ENCODE peak calls at places on chromosomes 13 and 19, in nine cellular contexts. One of them, this sample, is unnamed. For H3K27me3, the result is how much of the 10 kb centered on the place peaks cover.

GRCh38 chr19:34960940-34961679 is 2.9 kb downstream of the ZNF792 start:
- DNase-seq in stomach: no peak
- DNase-seq in mammary epithelial cell: no peak
- DNase-seq in AG04450: no peak
- DNase-seq in HCT116: no peak
- DNase-seq in fibroblast of lung: no peak
- DNase-seq in tibial nerve: no peak
- DNase-seq in heart right ventricle: no peak
- DNase-seq in prostate gland: no peak
- DNase-seq in this sample: no peak

GRCh38 chr13:48902421-48902820 is 73.3 kb upstream of the FNDC3A start:
- DNase-seq in heart right ventricle: no peak
- DNase-seq in mammary epithelial cell: peak
- DNase-seq in prostate gland: no peak
- DNase-seq in AG04450: no peak
- DNase-seq in tibial nerve: no peak
- DNase-seq in stomach: no peak
- DNase-seq in fibroblast of lung: peak
- DNase-seq in HCT116: no peak
- DNase-seq in this sample: no peak

GRCh38 chr13:99290890-99291289 is 16.3 kb downstream of the GPR183 start:
- DNase-seq in tibial nerve: no peak
- DNase-seq in stomach: no peak
- DNase-seq in heart right ventricle: no peak
- DNase-seq in AG04450: no peak
- DNase-seq in mammary epithelial cell: no peak
- DNase-seq in fibroblast of lung: no peak
- DNase-seq in prostate gland: no peak
- DNase-seq in HCT116: no peak
- DNase-seq in this sample: no peak

GRCh38 chr19:13757805-13758772 is 6.2 kb upstream of the MRI1 start:
- DNase-seq in HCT116: no peak
- DNase-seq in stomach: no peak
- DNase-seq in fibroblast of lung: no peak
- DNase-seq in prostate gland: no peak
- DNase-seq in tibial nerve: no peak
- DNase-seq in heart right ventricle: no peak
- DNase-seq in AG04450: no peak
- DNase-seq in mammary epithelial cell: no peak
- DNase-seq in this sample: no peak

GRCh38 chr13:70729369-70729768 is 621.1 kb upstream of the KLHL1 start:
- DNase-seq in prostate gland: no peak
- DNase-seq in heart right ventricle: no peak
- DNase-seq in fibroblast of lung: no peak
- DNase-seq in HCT116: no peak
- DNase-seq in AG04450: no peak
- DNase-seq in stomach: no peak
- DNase-seq in mammary epithelial cell: no peak
- DNase-seq in tibial nerve: no peak
- DNase-seq in this sample: no peak

GRCh38 chr13:45658586-45659235 is 43.2 kb upstream of the ERICH6B start:
- DNase-seq in heart right ventricle: no peak
- DNase-seq in mammary epithelial cell: peak
- DNase-seq in AG04450: no peak
- DNase-seq in fibroblast of lung: no peak
- DNase-seq in tibial nerve: no peak
- DNase-seq in stomach: no peak
- DNase-seq in HCT116: no peak
- DNase-seq in prostate gland: no peak
- DNase-seq in this sample: no peak

GRCh38 chr13:71864094-71864980 is 2.7 kb downstream of the DACH1 start:
- DNase-seq in mammary epithelial cell: peak
- DNase-seq in fibroblast of lung: peak
- DNase-seq in HCT116: no peak
- DNase-seq in prostate gland: peak
- DNase-seq in tibial nerve: no peak
- DNase-seq in heart right ventricle: peak
- DNase-seq in stomach: no peak
- DNase-seq in AG04450: no peak
- DNase-seq in this sample: no peak

GRCh38 chr13:44404261-44405139 is 30.9 kb downstream of the SERP2 start:
- DNase-seq in prostate gland: peak
- DNase-seq in tibial nerve: no peak
- DNase-seq in HCT116: no peak
- DNase-seq in fibroblast of lung: no peak
- DNase-seq in AG04450: no peak
- DNase-seq in stomach: peak
- DNase-seq in heart right ventricle: no peak
- DNase-seq in mammary epithelial cell: no peak
- DNase-seq in this sample: no peak

GRCh38 chr19:5228932-5229777 is 111.5 kb downstream of the PTPRS start:
- DNase-seq in AG04450: no peak
- DNase-seq in heart right ventricle: no peak
- DNase-seq in prostate gland: peak
- DNase-seq in mammary epithelial cell: no peak
- DNase-seq in tibial nerve: no peak
- DNase-seq in stomach: no peak
- DNase-seq in HCT116: no peak
- DNase-seq in fibroblast of lung: no peak
- DNase-seq in this sample: no peak

GRCh38 chr19:10283301-10283733 is 3.4 kb upstream of the ICAM4 start:
- DNase-seq in fibroblast of lung: no peak
- DNase-seq in HCT116: no peak
- DNase-seq in AG04450: no peak
- DNase-seq in mammary epithelial cell: peak
- DNase-seq in tibial nerve: no peak
- DNase-seq in prostate gland: no peak
- DNase-seq in heart right ventricle: no peak
- DNase-seq in stomach: no peak
- DNase-seq in this sample: no peak

GRCh38 chr13:40063278-40063698 is 407.8 kb downstream of the COG6 start:
- DNase-seq in mammary epithelial cell: no peak
- DNase-seq in AG04450: no peak
- DNase-seq in HCT116: no peak
- DNase-seq in heart right ventricle: no peak
- DNase-seq in fibroblast of lung: no peak
- DNase-seq in tibial nerve: no peak
- DNase-seq in prostate gland: no peak
- DNase-seq in stomach: no peak
- DNase-seq in this sample: no peak

DNA sequence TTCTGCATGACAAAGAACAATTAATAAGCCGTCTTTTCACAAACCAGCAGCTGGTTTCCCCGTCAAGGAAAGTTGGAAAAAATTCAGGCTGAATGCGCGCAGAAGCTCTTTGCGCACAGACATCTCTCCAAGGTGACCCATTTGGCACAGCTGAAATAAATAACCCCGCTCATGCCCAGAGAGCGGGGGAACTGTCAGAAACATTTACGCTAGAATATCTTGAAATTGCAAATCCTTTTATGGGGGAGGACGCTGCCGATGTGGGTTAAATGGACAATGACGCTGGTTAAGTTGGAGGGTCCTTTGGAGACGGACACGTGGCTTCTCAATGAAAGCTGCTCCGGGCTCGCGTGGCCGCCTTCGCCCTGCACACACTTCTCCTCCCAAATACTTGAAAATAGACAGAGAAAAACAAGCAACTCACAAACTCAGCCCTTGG is 30.6 kb downstream of the GSX1 start:
- DNase-seq in tibial nerve: no peak
- DNase-seq in prostate gland: no peak
- DNase-seq in mammary epithelial cell: peak
- DNase-seq in HCT116: no peak
- DNase-seq in stomach: no peak
- DNase-seq in fibroblast of lung: peak
- DNase-seq in heart right ventricle: no peak
- DNase-seq in AG04450: no peak
- DNase-seq in this sample: no peak
- H3K27me3 ChIP-seq in tibial nerve: half or more
- H3K27me3 ChIP-seq in prostate gland: under half
- H3K27me3 ChIP-seq in mammary epithelial cell: under half
- H3K27me3 ChIP-seq in HCT116: under half
- H3K27me3 ChIP-seq in stomach: half or more
- H3K27me3 ChIP-seq in fibroblast of lung: under half
- H3K27me3 ChIP-seq in heart right ventricle: half or more
- H3K27me3 ChIP-seq in AG04450: under half
- H3K27me3 ChIP-seq in this sample: under half

GRCh38 chr19:55309437-55309836 is 15.7 kb downstream of the TMEM150B start:
- DNase-seq in fibroblast of lung: no peak
- DNase-seq in heart right ventricle: no peak
- DNase-seq in tibial nerve: no peak
- DNase-seq in mammary epithelial cell: no peak
- DNase-seq in AG04450: no peak
- DNase-seq in stomach: no peak
- DNase-seq in prostate gland: no peak
- DNase-seq in HCT116: no peak
- DNase-seq in this sample: no peak

GRCh38 chr19:55311797-55312196 is 13.3 kb downstream of the TMEM150B start:
- DNase-seq in tibial nerve: no peak
- DNase-seq in prostate gland: no peak
- DNase-seq in fibroblast of lung: no peak
- DNase-seq in stomach: no peak
- DNase-seq in mammary epithelial cell: no peak
- DNase-seq in AG04450: no peak
- DNase-seq in HCT116: no peak
- DNase-seq in heart right ventricle: no peak
- DNase-seq in this sample: no peak

GRCh38 chr19:55312621-55313117 is 12.5 kb downstream of the TMEM150B start:
- DNase-seq in HCT116: no peak
- DNase-seq in heart right ventricle: no peak
- DNase-seq in stomach: no peak
- DNase-seq in tibial nerve: no peak
- DNase-seq in fibroblast of lung: no peak
- DNase-seq in mammary epithelial cell: no peak
- DNase-seq in prostate gland: no peak
- DNase-seq in AG04450: no peak
- DNase-seq in this sample: no peak

GRCh38 chr19:55311397-55311796 is 13.7 kb downstream of the TMEM150B start:
- DNase-seq in heart right ventricle: no peak
- DNase-seq in HCT116: no peak
- DNase-seq in stomach: no peak
- DNase-seq in mammary epithelial cell: no peak
- DNase-seq in fibroblast of lung: no peak
- DNase-seq in tibial nerve: no peak
- DNase-seq in AG04450: no peak
- DNase-seq in prostate gland: no peak
- DNase-seq in this sample: no peak

DNA sequence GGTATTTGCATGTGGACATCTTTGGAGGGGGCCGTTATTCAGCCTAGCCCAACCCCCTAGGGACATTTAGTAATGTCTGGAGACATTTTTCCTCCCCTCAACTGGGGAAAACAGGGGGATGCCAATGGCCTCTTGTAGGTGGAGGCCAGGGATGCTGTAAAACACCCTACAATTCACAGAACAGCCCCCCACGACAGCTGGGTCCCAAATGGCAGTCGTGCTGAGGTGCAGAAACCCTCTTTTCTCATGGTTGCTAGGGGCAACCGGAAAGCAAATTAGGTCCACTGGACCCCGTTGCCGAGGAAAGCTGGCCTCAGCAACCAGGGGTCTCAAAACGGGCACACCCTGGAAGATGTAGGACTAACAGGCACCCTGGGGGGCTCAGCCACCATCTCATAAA is 14.6 kb downstream of the TMEM150B start:
- DNase-seq in fibroblast of lung: no peak
- DNase-seq in HCT116: no peak
- DNase-seq in mammary epithelial cell: no peak
- DNase-seq in prostate gland: no peak
- DNase-seq in heart right ventricle: no peak
- DNase-seq in AG04450: no peak
- DNase-seq in stomach: no peak
- DNase-seq in tibial nerve: no peak
- DNase-seq in this sample: no peak
- TF ChIP-seq CTCF in fibroblast of lung: no peak
- TF ChIP-seq CTCF in HCT116: no peak
- TF ChIP-seq CTCF in mammary epithelial cell: no peak
- TF ChIP-seq CTCF in prostate gland: no peak
- TF ChIP-seq CTCF in heart right ventricle: no peak
- TF ChIP-seq CTCF in AG04450: no peak
- TF ChIP-seq CTCF in stomach: no peak
- TF ChIP-seq CTCF in tibial nerve: no peak
- TF ChIP-seq CTCF in this sample: no peak

DNA sequence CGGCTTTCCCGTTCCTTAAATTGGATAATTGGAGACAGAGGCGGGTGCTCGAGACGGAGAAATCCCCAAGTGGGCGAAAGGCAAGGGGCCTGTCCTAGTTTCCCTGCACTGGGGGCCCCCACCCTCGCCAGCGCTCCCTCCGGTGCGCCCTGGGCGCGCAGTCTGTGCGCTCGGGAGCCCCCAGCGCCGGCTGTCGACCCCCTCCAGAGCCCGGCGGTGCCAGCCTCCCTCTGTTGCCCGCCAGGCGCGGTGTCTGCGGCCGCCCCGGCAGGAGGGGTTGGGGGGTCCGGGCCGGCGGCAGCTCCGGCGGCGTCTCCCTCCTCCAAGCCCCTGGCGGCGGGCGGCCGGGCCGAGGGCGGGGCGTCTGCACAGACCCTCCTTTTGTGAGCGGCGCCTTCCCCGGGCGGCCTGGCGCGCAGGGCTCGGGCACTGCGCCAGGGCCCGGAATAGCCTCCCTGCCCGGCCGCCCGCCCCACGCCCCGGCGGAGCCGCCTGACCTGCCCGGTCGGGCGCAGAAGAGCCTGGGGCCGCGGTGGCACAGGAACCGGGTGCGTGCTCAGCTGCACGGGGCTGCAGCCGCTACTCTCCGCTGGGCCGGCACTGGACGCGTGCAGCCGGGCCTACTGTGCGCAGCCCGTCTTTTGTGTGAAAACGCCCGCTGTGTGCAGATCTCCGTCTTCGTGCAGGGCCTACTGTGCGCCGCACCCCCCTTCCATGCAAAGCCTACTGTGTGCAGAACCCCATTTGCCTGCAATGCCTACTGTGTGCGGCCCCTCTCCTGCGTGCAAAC is 13.2 kb downstream of the GADD45B start:
- DNase-seq in stomach: peak
- DNase-seq in AG04450: no peak
- DNase-seq in mammary epithelial cell: no peak
- DNase-seq in HCT116: no peak
- DNase-seq in tibial nerve: no peak
- DNase-seq in prostate gland: no peak
- DNase-seq in heart right ventricle: peak
- DNase-seq in fibroblast of lung: no peak
- DNase-seq in this sample: no peak
- H3K27me3 ChIP-seq in stomach: under half
- H3K27me3 ChIP-seq in AG04450: under half
- H3K27me3 ChIP-seq in mammary epithelial cell: under half
- H3K27me3 ChIP-seq in HCT116: under half
- H3K27me3 ChIP-seq in tibial nerve: under half
- H3K27me3 ChIP-seq in prostate gland: under half
- H3K27me3 ChIP-seq in heart right ventricle: under half
- H3K27me3 ChIP-seq in fibroblast of lung: under half
- H3K27me3 ChIP-seq in this sample: under half

GRCh38 chr13:28817204-28817603 is 2.9 kb upstream of the MTUS2 start:
- DNase-seq in AG04450: no peak
- DNase-seq in prostate gland: no peak
- DNase-seq in stomach: no peak
- DNase-seq in mammary epithelial cell: no peak
- DNase-seq in HCT116: no peak
- DNase-seq in heart right ventricle: no peak
- DNase-seq in fibroblast of lung: no peak
- DNase-seq in tibial nerve: no peak
- DNase-seq in this sample: no peak
- TF ChIP-seq CTCF in AG04450: no peak
- TF ChIP-seq CTCF in prostate gland: no peak
- TF ChIP-seq CTCF in stomach: no peak
- TF ChIP-seq CTCF in mammary epithelial cell: no peak
- TF ChIP-seq CTCF in HCT116: peak
- TF ChIP-seq CTCF in heart right ventricle: no peak
- TF ChIP-seq CTCF in fibroblast of lung: no peak
- TF ChIP-seq CTCF in tibial nerve: no peak
- TF ChIP-seq CTCF in this sample: no peak